ENCODE peak calls at places on chromosomes 5 and 9, in four cellular contexts. H, R, W and E are unnamed samples.

GRCh38 chr9:21473236-21473635 is 8.9 kb downstream of the IFNE start:
- DNase-seq in H (no peak), R (no peak), W (no peak), E (no peak)

GRCh38 chr5:136109453-136109852 is 23.2 kb upstream of the SMAD5 start:
- DNase-seq in H (no peak), R (no peak), W (no peak), E (no peak)

GRCh38 chr5:151619812-151620462 is 28.8 kb upstream of the FAT2 start:
- DNase-seq in H (no peak), R (no peak), W (no peak), E (no peak)

GRCh38 chr9:76732341-76732958 is 31.8 kb upstream of the PCA3 start:
- DNase-seq in H (no peak), R (no peak), W (no peak), E (no peak)

GRCh38 chr5:139246394-139246793 is 47.1 kb upstream of the MATR3 start:
- DNase-seq in H (no peak), R (no peak), W (no peak), E (peak)

GRCh38 chr5:17918373-17919104 is 284.3 kb downstream of the TAF11L14 start:
- DNase-seq in H (no peak), R (no peak), W (no peak), E (no peak)

GRCh38 chr5:158832736-158833135 is 267.0 kb downstream of the EBF1 start:
- DNase-seq in H (no peak), R (no peak), W (no peak), E (no peak)

GRCh38 chr5:149073217-149073616 is 10.4 kb upstream of the SH3TC2 start:
- DNase-seq in H (no peak), R (no peak), W (no peak), E (no peak)

GRCh38 chr5:93831449-93831848 is 90.0 kb upstream of the POU5F2 start:
- DNase-seq in H (no peak), R (peak), W (no peak), E (no peak)

GRCh38 chr9:137314561-137315560 is 12.8 kb upstream of the NRARP start:
- DNase-seq in H (no peak), R (no peak), W (peak), E (no peak)

GRCh38 chr5:156137482-156137881 is 189.5 kb upstream of the SGCD start:
- DNase-seq in H (no peak), R (no peak), W (no peak), E (no peak)

GRCh38 chr5:21858441-21858840 is 994.7 kb downstream of the CDH12 start:
- DNase-seq in H (no peak), R (no peak), W (no peak), E (no peak)

GRCh38 chr9:129576546-129577543 is 44.1 kb downstream of the C9orf50 start:
- DNase-seq in H (no peak), R (no peak), W (peak), E (no peak)

GRCh38 chr9:33988219-33988890 is 60.3 kb downstream of the UBAP2 start:
- DNase-seq in H (no peak), R (no peak), W (no peak), E (no peak)

GRCh38 chr9:23322392-23322791 is 503.6 kb downstream of the ELAVL2 start:
- DNase-seq in H (no peak), R (no peak), W (no peak), E (no peak)

GRCh38 chr5:32109236-32109635 is 64.9 kb downstream of the GOLPH3 start:
- DNase-seq in H (no peak), R (no peak), W (no peak), E (no peak)

GRCh38 chr5:136802382-136802781 is 437.0 kb upstream of the TRPC7 start:
- DNase-seq in H (no peak), R (no peak), W (no peak), E (no peak)

GRCh38 chr5:163222982-163223381 is 214.4 kb upstream of the CCNG1 start:
- DNase-seq in H (no peak), R (no peak), W (no peak), E (no peak)

GRCh38 chr9:134666801-134667200 is 25.2 kb downstream of the COL5A1 start:
- DNase-seq in H (no peak), R (no peak), W (no peak), E (no peak)

GRCh38 chr5:163460562-163461176 is at the start of gene HMMR:
- DNase-seq in H (no peak), R (no peak), W (no peak), E (no peak)

GRCh38 chr5:167943353-167943752 is 348.1 kb upstream of the WWC1 start:
- DNase-seq in H (no peak), R (no peak), W (no peak), E (no peak)

GRCh38 chr9:137672907-137673791 is 54.3 kb downstream of the EHMT1 start:
- DNase-seq in H (no peak), R (peak), W (no peak), E (peak)

GRCh38 chr9:4866239-4866969 is 73.7 kb downstream of the RCL1 start:
- DNase-seq in H (no peak), R (no peak), W (no peak), E (no peak)

GRCh38 chr9:92749934-92750315 is 14.7 kb downstream of the BICD2 start:
- DNase-seq in H (no peak), R (no peak), W (no peak), E (no peak)

GRCh38 chr5:159451197-159452052 is 121.1 kb upstream of the IL12B start:
- DNase-seq in H (no peak), R (peak), W (peak), E (no peak)

GRCh38 chr5:95709967-95710650 is 21.0 kb upstream of the RHOBTB3 start:
- DNase-seq in H (peak), R (no peak), W (peak), E (peak)

GRCh38 chr9:130185494-130186005 is 13.3 kb downstream of the NCS1 start:
- DNase-seq in H (no peak), R (no peak), W (no peak), E (peak)

GRCh38 chr5:14187660-14188059 is 44.5 kb downstream of the TRIO start:
- DNase-seq in H (no peak), R (no peak), W (no peak), E (no peak)

GRCh38 chr5:14186132-14186830 is 43.1 kb downstream of the TRIO start:
- DNase-seq in H (no peak), R (peak), W (no peak), E (no peak)

GRCh38 chr5:14185336-14186131 is 42.4 kb downstream of the TRIO start:
- DNase-seq in H (peak), R (no peak), W (no peak), E (peak)

GRCh38 chr5:14188778-14189177 is 45.6 kb downstream of the TRIO start:
- DNase-seq in H (no peak), R (no peak), W (no peak), E (no peak)

GRCh38 chr5:14187157-14187556 is 44.0 kb downstream of the TRIO start:
- DNase-seq in H (no peak), R (no peak), W (no peak), E (no peak)
- H3K27ac ChIP-seq in H (no peak), R (peak), W (peak), E (no peak)

GRCh38 chr5:16593630-16594029 is 23.2 kb downstream of the RETREG1 start:
- DNase-seq in H (no peak), R (no peak), W (no peak), E (no peak)
- H3K27ac ChIP-seq in H (no peak), R (no peak), W (no peak), E (no peak)

GRCh38 chr9:114155263-114155966 is at the start of gene COL27A1:
- DNase-seq in H (peak), R (no peak), W (peak), E (peak)
- H3K27ac ChIP-seq in H (no peak), R (peak), W (peak), E (no peak)

DNA sequence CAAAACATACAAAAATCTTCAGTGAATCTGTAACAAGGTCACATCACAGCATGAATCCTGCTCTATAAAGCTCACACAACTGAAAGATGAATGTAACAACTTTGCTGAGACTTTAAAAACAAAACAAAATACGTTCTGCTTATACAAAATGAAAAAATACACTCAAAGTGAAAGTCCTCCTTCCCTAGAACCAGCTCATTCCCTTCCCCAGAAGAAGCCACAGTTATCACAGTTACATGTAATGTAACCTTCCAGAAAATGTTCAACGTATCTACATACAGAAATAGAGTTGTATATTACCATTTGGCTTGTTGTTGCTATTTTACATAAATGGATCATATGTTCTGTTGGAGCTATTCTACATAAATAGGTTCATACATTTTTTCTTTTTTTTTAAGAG is 2.6 kb downstream of the AUH start:
- DNase-seq in H (no peak), R (no peak), W (no peak), E (no peak)
- H3K27ac ChIP-seq in H (no peak), R (no peak), W (no peak), E (no peak)

GRCh38 chr9:84875193-84875592 is 205.7 kb downstream of the NTRK2 start:
- DNase-seq in H (no peak), R (no peak), W (no peak), E (no peak)
- H3K27ac ChIP-seq in H (no peak), R (no peak), W (no peak), E (no peak)